ENCODE peak calls at places on chromosomes 3 and 15, in nine cellular contexts. F is aorta; P is right cardiac atrium; N is left lobe of liver; C is activated CD8-positive, alpha-beta T cell treated with anti-CD3 and anti-CD28 coated beads for 36 hours; A is activated naive CD8-positive, alpha-beta T cell treated with anti-CD3 and anti-CD28 coated beads, Interleukin-2, amount 50 U/mL, for 24 hours; H is mucosa of descending colon; Q is thoracic aorta; W is natural killer cell. R is an unnamed sample.

GRCh38 chr3:167978071-167978470 is 117.7 kb downstream of the GOLIM4 start:
- ATAC-seq in A (no peak), W (no peak), C (no peak), P (no peak), N (no peak), F (no peak), Q (no peak), H (peak), R (no peak)

GRCh38 chr3:188134079-188134478 is 19.9 kb upstream of the LPP start:
- ATAC-seq in F (no peak), Q (no peak), N (no peak), C (no peak), W (no peak), H (no peak), P (no peak), A (no peak), R (no peak)

GRCh38 chr3:185207931-185208746 is 45.7 kb downstream of the EHHADH start:
- ATAC-seq in W (peak), Q (no peak), A (peak), N (no peak), C (peak), H (peak), F (no peak), P (no peak), R (peak)

GRCh38 chr3:140933109-140933508 is 8.5 kb upstream of the SLC25A36 start:
- ATAC-seq in P (no peak), A (no peak), C (no peak), N (no peak), Q (no peak), H (no peak), F (no peak), W (no peak), R (no peak)

GRCh38 chr3:145244327-145244726 is 916.7 kb downstream of the PLOD2 start:
- ATAC-seq in H (no peak), Q (no peak), C (no peak), F (no peak), A (no peak), N (no peak), P (no peak), W (no peak), R (no peak)

GRCh38 chr3:25397150-25397549 is 30.9 kb upstream of the RARB start:
- ATAC-seq in P (no peak), Q (no peak), F (no peak), C (no peak), N (no peak), H (no peak), W (no peak), A (no peak), R (no peak)

GRCh38 chr3:1578105-1578833 is 485.4 kb downstream of the CNTN6 start:
- ATAC-seq in W (no peak), F (peak), Q (no peak), H (no peak), A (no peak), N (no peak), C (no peak), P (peak), R (no peak)

GRCh38 chr3:119630562-119631329 is 29.6 kb downstream of the POPDC2 start:
- ATAC-seq in W (no peak), C (no peak), N (peak), P (no peak), A (no peak), H (peak), Q (peak), F (peak), R (no peak)

GRCh38 chr3:45528429-45528828 is 66.1 kb upstream of the LIMD1 start:
- ATAC-seq in A (peak), H (no peak), Q (no peak), N (no peak), W (no peak), F (no peak), P (no peak), C (peak), R (no peak)

GRCh38 chr3:17179381-17180205 is 294.8 kb downstream of the PLCL2 start:
- ATAC-seq in W (peak), P (peak), C (no peak), A (peak), Q (no peak), F (peak), N (no peak), H (no peak), R (peak)

GRCh38 chr3:179460260-179460659 is 9.0 kb upstream of the GNB4 start:
- ATAC-seq in H (no peak), Q (no peak), P (no peak), N (no peak), F (no peak), W (no peak), A (no peak), C (no peak), R (no peak)

GRCh38 chr3:72058493-72059081 is 273.6 kb upstream of the PROK2 start:
- ATAC-seq in W (no peak), P (peak), H (no peak), N (peak), Q (no peak), C (no peak), F (no peak), A (no peak), R (no peak)

GRCh38 chr3:178494376-178494775 is 41.9 kb upstream of the KCNMB2 start:
- ATAC-seq in C (no peak), H (no peak), W (no peak), A (no peak), N (no peak), Q (no peak), F (no peak), P (no peak), R (no peak)

GRCh38 chr3:38111696-38112377 is 25.1 kb downstream of the ACAA1 start:
- ATAC-seq in P (no peak), W (no peak), A (no peak), F (no peak), H (peak), N (no peak), Q (no peak), C (no peak), R (no peak)

GRCh38 chr3:66456711-66457173 is 44.1 kb downstream of the LRIG1 start:
- ATAC-seq in N (no peak), H (peak), A (peak), Q (no peak), W (peak), C (no peak), F (peak), P (peak), R (no peak)

GRCh38 chr3:121488628-121489027 is 57.2 kb downstream of the POLQ start:
- ATAC-seq in A (no peak), W (no peak), P (no peak), H (peak), Q (no peak), C (no peak), N (no peak), F (no peak), R (no peak)

GRCh38 chr3:27479816-27480543 is 4.2 kb downstream of the SLC4A7 start:
- ATAC-seq in F (no peak), P (no peak), N (no peak), C (no peak), W (no peak), H (no peak), Q (no peak), A (no peak), R (no peak)

GRCh38 chr3:72088486-72089025 is 303.6 kb upstream of the PROK2 start:
- ATAC-seq in N (no peak), F (no peak), C (no peak), W (no peak), Q (no peak), H (no peak), A (no peak), P (no peak), R (no peak)

GRCh38 chr3:119639494-119640350 is 20.7 kb downstream of the POPDC2 start:
- ATAC-seq in Q (no peak), C (no peak), W (no peak), H (no peak), A (peak), P (no peak), N (no peak), F (no peak), R (no peak)

GRCh38 chr15:39426552-39427532 is 154.0 kb upstream of the THBS1 start:
- ATAC-seq in H (peak), F (peak), P (peak), C (peak), Q (no peak), A (peak), W (peak), N (no peak), R (peak)

GRCh38 chr3:122365073-122365472 is 18.0 kb downstream of the MIX23 start:
- ATAC-seq in A (peak), F (no peak), N (no peak), C (peak), H (no peak), P (no peak), W (no peak), Q (no peak), R (no peak)

GRCh38 chr3:197940745-197941384 is 9.1 kb upstream of the RPL35A start:
- ATAC-seq in F (no peak), P (no peak), N (no peak), H (no peak), W (no peak), Q (no peak), A (no peak), C (no peak), R (no peak)

GRCh38 chr3:42214064-42214463 is 51.9 kb downstream of the CCK start:
- ATAC-seq in C (peak), A (peak), W (no peak), N (no peak), P (no peak), H (no peak), Q (no peak), F (no peak), R (no peak)

GRCh38 chr3:136982520-136983138 is 24.8 kb downstream of the IL20RB start:
- ATAC-seq in H (peak), F (no peak), Q (no peak), P (no peak), A (no peak), N (no peak), C (no peak), W (no peak), R (no peak)

GRCh38 chr3:123339302-123339701 is 109.6 kb downstream of the ADCY5 start:
- ATAC-seq in C (no peak), F (no peak), N (no peak), A (no peak), Q (no peak), P (no peak), H (no peak), W (no peak), R (no peak)

GRCh38 chr3:67616046-67616445 is 38.4 kb downstream of the SUCLG2 start:
- ATAC-seq in H (no peak), Q (no peak), C (no peak), F (no peak), W (no peak), A (no peak), N (no peak), P (no peak), R (no peak)

GRCh38 chr15:90817117-90818057 is 51.0 kb upstream of the FURIN start:
- ATAC-seq in H (no peak), N (no peak), W (no peak), Q (no peak), F (no peak), A (no peak), P (no peak), C (no peak), R (no peak)

GRCh38 chr3:173008978-173009377 is 132.1 kb downstream of the SPATA16 start:
- ATAC-seq in W (no peak), Q (no peak), F (no peak), N (no peak), P (no peak), C (no peak), A (no peak), H (no peak), R (no peak)

GRCh38 chr3:171323934-171324535 is 136.2 kb downstream of the TNIK start:
- ATAC-seq in A (no peak), W (no peak), Q (no peak), H (no peak), N (peak), C (no peak), F (no peak), P (peak), R (no peak)

GRCh38 chr15:59439571-59439970 is 1.6 kb downstream of the FAM81A start:
- ATAC-seq in F (no peak), Q (no peak), W (no peak), N (no peak), A (no peak), C (no peak), H (no peak), P (no peak), R (no peak)

GRCh38 chr3:73808862-73809509 is 184.2 kb upstream of the PDZRN3 start:
- ATAC-seq in N (no peak), P (no peak), A (no peak), W (no peak), H (peak), Q (no peak), C (no peak), F (no peak), R (no peak)

GRCh38 chr15:67240235-67241131 is 14.0 kb downstream of the AAGAB start:
- ATAC-seq in P (no peak), C (peak), A (no peak), F (no peak), N (peak), Q (no peak), W (peak), H (peak), R (peak)

GRCh38 chr15:85072917-85073316 is 91.3 kb downstream of the PDE8A start:
- ATAC-seq in F (no peak), W (no peak), Q (no peak), N (no peak), C (no peak), H (no peak), P (no peak), A (no peak), R (no peak)

GRCh38 chr3:172750368-172751187 is at the start of gene ECT2:
- ATAC-seq in W (peak), F (peak), N (peak), C (peak), A (peak), Q (peak), P (peak), H (peak), R (peak)

GRCh38 chr3:154427685-154428291 is 2.2 kb downstream of the GPR149 start:
- ATAC-seq in W (no peak), A (no peak), N (no peak), Q (no peak), F (no peak), C (no peak), H (no peak), P (no peak), R (no peak)

R was measured in stimulated activated memory B cell treated with anti-CD40 and anti-IgM and Interleukin-4, amounts not matched to agents 10 μg/mL and 1 μg/mL and 100 μg/mL, for 72 hours.